ENCODE peak calls at places on chromosomes 12 and 14, in seven cellular contexts. U is GM12891, D is K562, J is H1, B is GM12878, V is HepG2, P is SK-N-SH. O is an unnamed sample.

GRCh38 chr12:113891167-113891692 is 74.9 kb downstream of the RBM19 start:
- DNase-seq in J (no peak), D (no peak), V (no peak), U (no peak), P (no peak), B (no peak), O (no peak)

GRCh38 chr14:22630486-22630885 is 13.7 kb downstream of the OR6J1 start:
- DNase-seq in B (no peak), P (no peak), U (no peak), V (no peak), D (no peak), J (no peak), O (no peak)

GRCh38 chr14:72610831-72611200 is 283.1 kb downstream of the DPF3 start:
- DNase-seq in P (no peak), J (no peak), B (no peak), U (no peak), D (no peak), V (no peak), O (no peak)

GRCh38 chr12:132302466-132303358 is 26.7 kb downstream of the GALNT9 start:
- DNase-seq in D (no peak), B (no peak), V (no peak), P (no peak), J (no peak), U (no peak), O (no peak)

GRCh38 chr12:29066061-29066588 is 83.0 kb upstream of the FAR2 start:
- DNase-seq in D (no peak), U (no peak), V (no peak), B (no peak), P (no peak), J (no peak), O (no peak)

GRCh38 chr12:131436922-131437705 is 273.8 kb upstream of the SFSWAP start:
- DNase-seq in J (no peak), V (no peak), U (no peak), D (no peak), P (no peak), B (no peak), O (no peak)

GRCh38 chr14:68628605-68629310 is 164.1 kb downstream of the ZFP36L1 start:
- DNase-seq in B (no peak), P (no peak), V (peak), D (no peak), U (no peak), J (no peak), O (no peak)

GRCh38 chr14:91315844-91316267 is 71.4 kb upstream of the GPR68 start:
- DNase-seq in D (no peak), P (no peak), J (no peak), B (peak), V (no peak), U (peak), O (peak)

GRCh38 chr12:47860279-47860841 is 40.7 kb upstream of the HDAC7 start:
- DNase-seq in P (no peak), D (no peak), B (no peak), U (no peak), J (no peak), V (no peak), O (no peak)

GRCh38 chr12:127343941-127344340 is 923.0 kb upstream of the TMEM132C start:
- DNase-seq in B (no peak), P (no peak), J (no peak), U (no peak), V (no peak), D (no peak), O (no peak)

GRCh38 chr12:78916845-78917480 is 52.4 kb downstream of the SYT1 start:
- DNase-seq in B (no peak), V (no peak), P (no peak), U (no peak), D (no peak), J (no peak), O (no peak)

DNA sequence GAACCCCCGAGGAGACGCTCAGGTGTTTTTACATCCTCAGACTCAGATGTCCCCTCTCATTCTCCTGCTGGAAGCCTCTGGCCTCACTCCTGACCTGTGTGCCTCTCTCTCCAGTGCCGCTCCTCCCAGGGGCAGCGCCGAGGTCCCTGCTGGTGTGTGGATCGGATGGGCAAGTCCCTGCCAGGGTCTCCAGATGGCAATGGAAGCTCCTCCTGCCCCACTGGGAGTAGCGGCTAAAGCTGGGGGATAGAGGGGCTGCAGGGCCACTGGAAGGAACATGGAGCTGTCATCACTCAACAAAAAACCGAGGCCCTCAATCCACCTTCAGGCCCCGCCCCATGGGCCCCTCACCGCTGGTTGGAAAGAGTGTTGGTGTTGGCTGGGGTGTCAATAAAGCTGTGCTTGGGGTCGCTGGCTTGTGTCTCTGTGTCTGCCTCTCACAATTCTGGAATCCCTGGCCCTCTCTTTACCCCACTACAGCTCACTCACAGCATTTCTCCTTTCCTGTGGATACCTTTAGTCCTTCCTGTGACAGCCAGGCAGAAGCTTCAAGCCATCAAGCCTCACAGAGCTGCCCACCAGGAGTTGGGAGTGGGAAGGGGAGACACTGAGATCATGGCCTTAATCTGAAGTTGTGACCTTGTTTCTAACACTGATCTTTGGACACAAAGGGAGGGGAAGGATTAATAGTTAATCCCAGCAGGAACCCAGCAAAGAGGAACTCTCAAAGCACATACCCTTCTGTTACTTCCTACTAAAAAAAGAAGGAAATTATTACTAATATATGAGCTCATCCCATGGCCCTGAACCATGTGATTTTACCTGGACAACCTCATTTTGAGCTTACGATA is 1.1 kb upstream of the SOAT2 start:
- DNase-seq in V (peak), J (no peak), B (no peak), P (no peak), D (peak), U (no peak), O (no peak)
- TF ChIP-seq TAF1 in V (peak), J (no peak), B (no peak), P (no peak), D (no peak), U (no peak), O (no peak)

GRCh38 chr14:37089410-37089809 is 83.0 kb downstream of the SLC25A21 start:
- DNase-seq in B (no peak), P (no peak), U (no peak), V (no peak), D (no peak), J (no peak), O (no peak)

GRCh38 chr14:37088356-37088755 is 84.0 kb downstream of the SLC25A21 start:
- DNase-seq in V (no peak), P (no peak), U (no peak), B (no peak), D (no peak), J (no peak), O (no peak)

GRCh38 chr14:37091651-37092050 is 80.8 kb downstream of the SLC25A21 start:
- DNase-seq in P (no peak), B (no peak), J (no peak), D (no peak), V (no peak), U (no peak), O (no peak)

GRCh38 chr14:37088816-37089215 is 83.6 kb downstream of the SLC25A21 start:
- DNase-seq in U (no peak), J (no peak), B (no peak), D (no peak), V (no peak), P (no peak), O (no peak)

DNA sequence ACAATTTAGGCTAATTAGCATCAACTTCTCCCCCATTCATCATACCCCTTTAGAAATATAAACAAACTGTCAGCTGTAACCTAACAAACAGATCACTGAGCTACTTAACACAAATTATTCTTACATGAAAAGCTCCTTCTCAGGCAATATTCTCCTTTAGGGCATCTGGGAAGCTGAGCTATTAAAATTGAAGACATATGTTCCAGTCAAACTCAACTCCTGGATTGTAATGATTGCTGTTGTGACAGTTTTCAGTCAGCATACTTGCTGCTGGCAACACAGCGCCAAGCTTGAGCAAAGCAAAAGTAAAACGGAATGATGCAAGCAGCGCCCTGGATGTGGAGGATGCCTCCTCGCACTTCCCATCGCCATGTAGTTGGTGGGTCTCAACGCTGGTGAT is 82.4 kb downstream of the SLC25A21 start:
- DNase-seq in B (no peak), J (no peak), U (no peak), P (no peak), V (no peak), D (no peak), O (no peak)
- TF ChIP-seq POLR2AphosphoS5 in B (no peak), J (no peak), U (no peak), P (no peak), V (no peak), D (no peak), O (no peak)

DNA sequence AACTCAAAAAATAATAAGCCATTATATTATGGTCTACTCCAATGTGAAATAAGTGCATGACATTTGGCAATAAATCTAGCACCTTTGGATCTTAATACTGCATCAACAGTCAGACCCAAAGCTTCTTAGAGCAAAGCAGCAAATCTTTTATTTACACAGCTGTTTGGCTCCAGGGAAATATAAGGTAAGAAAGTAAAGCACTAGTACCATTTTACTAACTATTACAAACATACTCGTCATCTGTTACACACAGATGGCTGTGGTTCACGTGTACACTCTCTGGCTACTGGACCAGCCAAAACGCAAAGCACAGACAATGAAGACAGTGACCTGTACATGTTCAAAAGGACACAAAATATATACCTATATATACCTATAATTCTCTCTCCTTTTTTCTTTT is 2.8 kb downstream of the FGD6 start:
- DNase-seq in V (no peak), U (no peak), J (no peak), P (no peak), B (no peak), D (no peak), O (no peak)
- TF ChIP-seq TAF1 in V (no peak), U (no peak), J (no peak), P (no peak), B (no peak), D (no peak), O (no peak)

DNA sequence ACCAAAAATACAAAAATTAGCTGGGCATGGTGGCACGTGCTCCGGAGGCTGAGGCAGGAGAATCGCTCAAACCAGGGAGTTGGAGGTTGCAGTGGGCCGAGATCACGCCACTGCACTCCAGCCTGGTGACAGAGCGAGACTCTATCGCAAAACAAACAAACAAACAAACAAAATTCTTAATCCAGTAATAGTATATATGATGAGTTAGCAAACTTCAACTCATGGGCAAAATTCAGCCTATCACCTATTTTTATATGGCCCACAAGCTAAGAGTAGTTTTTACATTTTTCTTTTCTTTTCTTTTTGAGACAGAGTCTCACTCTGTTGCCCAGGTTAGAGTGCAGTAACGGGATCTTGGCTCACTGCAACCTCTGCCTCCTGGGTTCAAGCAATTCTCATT is 14.9 kb downstream of the ATF7 start:
- DNase-seq in J (no peak), V (no peak), B (no peak), U (no peak), D (no peak), P (no peak), O (no peak)
- TF ChIP-seq POLR2AphosphoS5 in J (no peak), V (no peak), B (no peak), U (no peak), D (no peak), P (no peak), O (no peak)

GRCh38 chr12:31570880-31571279 is 20.1 kb downstream of the DENND5B start:
- DNase-seq in V (peak), P (no peak), J (no peak), U (no peak), B (no peak), D (no peak), O (no peak)

GRCh38 chr12:31574803-31575573 is 15.9 kb downstream of the DENND5B start:
- DNase-seq in V (peak), J (no peak), D (no peak), U (no peak), P (no peak), B (no peak), O (no peak)

GRCh38 chr12:31578632-31579031 is 12.3 kb downstream of the DENND5B start:
- DNase-seq in J (no peak), B (no peak), D (no peak), V (no peak), P (no peak), U (no peak), O (no peak)

GRCh38 chr12:31568498-31568897 is 22.4 kb downstream of the DENND5B start:
- DNase-seq in P (no peak), D (no peak), J (no peak), V (no peak), U (no peak), B (no peak), O (no peak)

DNA sequence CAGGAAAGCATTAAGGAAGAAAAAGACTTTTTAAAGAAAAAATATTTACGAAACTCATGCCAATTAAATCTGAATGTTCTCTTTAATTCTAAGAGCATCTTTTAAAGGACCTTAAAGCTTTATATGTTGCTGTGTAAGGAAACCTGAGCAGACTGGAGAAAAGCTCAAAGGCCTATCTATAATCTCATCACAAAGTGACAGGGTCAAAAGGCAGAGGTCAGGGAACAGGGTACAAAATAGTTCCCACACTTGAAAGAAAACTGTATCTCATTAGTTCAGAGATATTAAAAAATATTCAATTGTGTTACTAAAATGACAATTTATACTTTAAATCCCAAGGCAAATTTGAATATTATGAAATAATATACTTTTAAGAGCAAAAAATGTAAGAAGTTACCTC is 18.0 kb downstream of the DENND5B start:
- DNase-seq in U (no peak), J (no peak), B (no peak), D (no peak), P (no peak), V (no peak), O (no peak)
- TF ChIP-seq TAF1 in U (no peak), J (no peak), B (no peak), D (no peak), P (no peak), V (no peak), O (no peak)

DNA sequence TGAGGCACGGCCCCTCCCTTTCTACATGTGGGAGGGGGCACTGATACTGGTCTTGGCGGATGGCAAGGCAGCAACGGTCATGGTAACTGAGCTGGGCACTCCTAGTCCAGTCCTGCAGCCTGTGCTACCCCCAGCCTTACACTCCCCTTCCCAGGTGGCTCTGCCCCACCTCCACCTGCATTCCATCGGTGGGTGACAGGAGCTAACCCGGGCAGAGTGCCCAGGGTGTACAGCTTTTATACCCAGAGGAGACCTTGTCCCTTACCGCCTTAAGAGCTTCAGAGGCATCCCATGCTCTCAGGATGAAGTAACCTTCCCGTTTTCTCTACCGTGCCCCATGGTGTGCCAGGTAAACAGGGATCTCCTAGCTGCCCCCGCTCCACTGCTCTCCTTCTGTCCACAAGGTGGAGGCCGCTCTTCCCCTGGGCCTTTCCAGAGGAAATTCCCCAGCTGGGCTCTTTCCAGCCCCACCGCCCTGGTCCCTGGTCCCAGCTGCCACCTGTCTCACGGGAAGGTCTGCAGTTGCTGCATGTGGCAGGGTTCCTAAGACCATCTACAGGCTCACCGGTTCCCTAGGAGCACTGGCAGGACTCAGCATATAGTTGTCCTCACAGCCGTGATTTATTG is 20.5 kb downstream of the BRI3BP start:
- DNase-seq in U (no peak), V (no peak), J (no peak), D (no peak), P (no peak), B (no peak), O (no peak)
- TF ChIP-seq POLR2AphosphoS5 in U (no peak), V (no peak), J (no peak), D (no peak), P (no peak), B (no peak), O (no peak)

GRCh38 chr14:106395460-106396050 is 869.2 kb downstream of the TMEM121 start:
- DNase-seq in U (no peak), D (no peak), J (no peak), V (no peak), B (no peak), P (no peak), O (no peak)

GRCh38 chr14:106390401-106390800 is 864.0 kb downstream of the TMEM121 start:
- DNase-seq in D (no peak), P (no peak), B (no peak), J (no peak), V (no peak), U (no peak), O (no peak)

GRCh38 chr14:106393742-106394141 is 867.4 kb downstream of the TMEM121 start:
- DNase-seq in B (no peak), D (no peak), U (no peak), J (no peak), P (no peak), V (no peak), O (no peak)

DNA sequence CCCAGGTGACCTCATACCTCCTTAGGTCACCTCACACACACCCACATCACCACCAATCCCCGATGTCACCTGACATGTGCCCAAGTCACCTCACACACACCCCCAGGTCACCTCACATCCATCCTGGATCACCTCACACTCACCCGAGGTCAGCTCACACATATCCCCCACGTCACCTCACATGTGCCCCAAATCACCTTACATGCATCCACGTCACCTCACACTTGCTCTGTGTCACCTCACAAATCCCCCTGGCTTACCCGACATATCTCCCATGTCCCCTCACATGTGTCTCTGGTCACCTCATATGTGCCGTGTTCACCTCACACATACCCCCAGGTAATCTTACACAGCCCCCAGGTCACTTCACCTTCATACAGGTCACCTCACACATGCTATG is 864.6 kb downstream of the TMEM121 start:
- DNase-seq in J (no peak), B (no peak), U (no peak), V (no peak), D (no peak), P (no peak), O (no peak)
- TF ChIP-seq TAF1 in J (no peak), B (no peak), U (no peak), V (no peak), D (no peak), P (no peak), O (no peak)

O was measured in GM12892.